ENCODE peak calls at places on chromosomes 6 and 20, in ten cellular contexts. One of them, this sample, is unnamed.

GRCh38 chr20:689947-690346 is 14.3 kb upstream of the SCRT2 start:
- DNase-seq in HepG2: no peak
- DNase-seq in GM23338: no peak
- DNase-seq in endothelial cell of umbilical vein: no peak
- DNase-seq in HCT116: no peak
- DNase-seq in transverse colon: no peak
- DNase-seq in SK-N-SH: no peak
- DNase-seq in sigmoid colon: no peak
- DNase-seq in HL-60: no peak
- DNase-seq in spleen: no peak
- DNase-seq in this sample: no peak

GRCh38 chr6:24778878-24779277 is 4.1 kb downstream of the GMNN start:
- DNase-seq in HepG2: no peak
- DNase-seq in GM23338: no peak
- DNase-seq in endothelial cell of umbilical vein: no peak
- DNase-seq in HCT116: no peak
- DNase-seq in transverse colon: no peak
- DNase-seq in SK-N-SH: no peak
- DNase-seq in sigmoid colon: no peak
- DNase-seq in HL-60: no peak
- DNase-seq in spleen: no peak
- DNase-seq in this sample: no peak

GRCh38 chr6:20877008-20877937 is 343.0 kb downstream of the CDKAL1 start:
- DNase-seq in HepG2: peak; percentile 93
- DNase-seq in GM23338: no peak
- DNase-seq in endothelial cell of umbilical vein: peak; percentile 94
- DNase-seq in HCT116: peak; percentile 95
- DNase-seq in transverse colon: peak; percentile 40
- DNase-seq in SK-N-SH: no peak
- DNase-seq in sigmoid colon: peak; percentile 69
- DNase-seq in HL-60: no peak
- DNase-seq in spleen: no peak
- DNase-seq in this sample: no peak

GRCh38 chr6:42226251-42227143 is 8.8 kb upstream of the MRPS10 start:
- DNase-seq in HepG2: peak; percentile 79
- DNase-seq in GM23338: no peak
- DNase-seq in endothelial cell of umbilical vein: no peak
- DNase-seq in HCT116: peak; percentile 98
- DNase-seq in transverse colon: peak; percentile 71
- DNase-seq in SK-N-SH: no peak
- DNase-seq in sigmoid colon: no peak
- DNase-seq in HL-60: no peak
- DNase-seq in spleen: no peak
- DNase-seq in this sample: peak; percentile 26

GRCh38 chr6:40369891-40370290 is 217.3 kb downstream of the LRFN2 start:
- DNase-seq in HepG2: no peak
- DNase-seq in GM23338: no peak
- DNase-seq in endothelial cell of umbilical vein: no peak
- DNase-seq in HCT116: no peak
- DNase-seq in transverse colon: no peak
- DNase-seq in SK-N-SH: no peak
- DNase-seq in sigmoid colon: no peak
- DNase-seq in HL-60: no peak
- DNase-seq in spleen: no peak
- DNase-seq in this sample: no peak

GRCh38 chr20:4171538-4172116 is 156.3 kb upstream of the RNF24 start:
- DNase-seq in HepG2: peak; percentile 98
- DNase-seq in GM23338: peak; percentile 41
- DNase-seq in endothelial cell of umbilical vein: peak; percentile 29
- DNase-seq in HCT116: no peak
- DNase-seq in transverse colon: no peak
- DNase-seq in SK-N-SH: peak; percentile 49
- DNase-seq in sigmoid colon: no peak
- DNase-seq in HL-60: no peak
- DNase-seq in spleen: no peak
- DNase-seq in this sample: no peak

GRCh38 chr6:56899311-56899710 is 55.6 kb upstream of the BEND6 start:
- DNase-seq in HepG2: no peak
- DNase-seq in GM23338: no peak
- DNase-seq in endothelial cell of umbilical vein: no peak
- DNase-seq in HCT116: no peak
- DNase-seq in transverse colon: no peak
- DNase-seq in SK-N-SH: no peak
- DNase-seq in sigmoid colon: peak; percentile 67
- DNase-seq in HL-60: no peak
- DNase-seq in spleen: no peak
- DNase-seq in this sample: peak; percentile 74

GRCh38 chr20:25495189-25495824 is 87.8 kb downstream of the GINS1 start:
- DNase-seq in HepG2: no peak
- DNase-seq in GM23338: no peak
- DNase-seq in endothelial cell of umbilical vein: no peak
- DNase-seq in HCT116: no peak
- DNase-seq in transverse colon: no peak
- DNase-seq in SK-N-SH: no peak
- DNase-seq in sigmoid colon: no peak
- DNase-seq in HL-60: no peak
- DNase-seq in spleen: no peak
- DNase-seq in this sample: no peak

GRCh38 chr6:159892053-159892452 is 1.3 kb downstream of the MAS1 start:
- DNase-seq in HepG2: no peak
- DNase-seq in GM23338: no peak
- DNase-seq in endothelial cell of umbilical vein: no peak
- DNase-seq in HCT116: no peak
- DNase-seq in transverse colon: no peak
- DNase-seq in SK-N-SH: no peak
- DNase-seq in sigmoid colon: no peak
- DNase-seq in HL-60: no peak
- DNase-seq in spleen: no peak
- DNase-seq in this sample: no peak
- H3K4me3 ChIP-seq in HepG2: no peak overlapping the region
- H3K4me3 ChIP-seq in GM23338: no peak overlapping the region
- H3K4me3 ChIP-seq in endothelial cell of umbilical vein: no peak overlapping the region
- H3K4me3 ChIP-seq in HCT116: no peak overlapping the region
- H3K4me3 ChIP-seq in transverse colon: no peak overlapping the region
- H3K4me3 ChIP-seq in SK-N-SH: no peak overlapping the region
- H3K4me3 ChIP-seq in sigmoid colon: no peak overlapping the region
- H3K4me3 ChIP-seq in HL-60: no peak overlapping the region
- H3K4me3 ChIP-seq in spleen: no peak overlapping the region
- H3K4me3 ChIP-seq in this sample: no peak overlapping the region

GRCh38 chr6:4023240-4023639 is 55.7 kb downstream of the FAM217A start:
- DNase-seq in HepG2: peak; percentile 37
- DNase-seq in GM23338: no peak
- DNase-seq in endothelial cell of umbilical vein: no peak
- DNase-seq in HCT116: no peak
- DNase-seq in transverse colon: no peak
- DNase-seq in SK-N-SH: no peak
- DNase-seq in sigmoid colon: no peak
- DNase-seq in HL-60: no peak
- DNase-seq in spleen: no peak
- DNase-seq in this sample: no peak

GRCh38 chr6:4020822-4021132 is 58.2 kb downstream of the FAM217A start:
- DNase-seq in HepG2: no peak
- DNase-seq in GM23338: no peak
- DNase-seq in endothelial cell of umbilical vein: no peak
- DNase-seq in HCT116: no peak
- DNase-seq in transverse colon: no peak
- DNase-seq in SK-N-SH: no peak
- DNase-seq in sigmoid colon: no peak
- DNase-seq in HL-60: no peak
- DNase-seq in spleen: no peak
- DNase-seq in this sample: no peak

GRCh38 chr6:4018194-4019111 is 60.5 kb downstream of the FAM217A start:
- DNase-seq in HepG2: peak; percentile 96
- DNase-seq in GM23338: peak; percentile 98
- DNase-seq in endothelial cell of umbilical vein: peak; percentile 94
- DNase-seq in HCT116: peak; percentile 94
- DNase-seq in transverse colon: peak; percentile 96
- DNase-seq in SK-N-SH: peak; percentile 93
- DNase-seq in sigmoid colon: peak; percentile 97
- DNase-seq in HL-60: peak; percentile 94
- DNase-seq in spleen: peak; percentile 99
- DNase-seq in this sample: peak; percentile 93

GRCh38 chr6:4021862-4022715 is 56.8 kb downstream of the FAM217A start:
- DNase-seq in HepG2: peak; percentile 41
- DNase-seq in GM23338: no peak
- DNase-seq in endothelial cell of umbilical vein: peak; percentile 35
- DNase-seq in HCT116: no peak
- DNase-seq in transverse colon: no peak
- DNase-seq in SK-N-SH: no peak
- DNase-seq in sigmoid colon: no peak
- DNase-seq in HL-60: no peak
- DNase-seq in spleen: no peak
- DNase-seq in this sample: no peak

GRCh38 chr6:4021133-4021861 is 57.6 kb downstream of the FAM217A start:
- DNase-seq in HepG2: peak; percentile 98
- DNase-seq in GM23338: peak; percentile 98
- DNase-seq in endothelial cell of umbilical vein: peak; percentile 98
- DNase-seq in HCT116: peak; percentile 95
- DNase-seq in transverse colon: peak; percentile 96
- DNase-seq in SK-N-SH: peak; percentile 91
- DNase-seq in sigmoid colon: peak; percentile 98
- DNase-seq in HL-60: peak; percentile 93
- DNase-seq in spleen: peak; percentile 97
- DNase-seq in this sample: peak; percentile 95
- TF ChIP-seq POLR2AphosphoS5 in HepG2: peak; percentile 93
- TF ChIP-seq POLR2AphosphoS5 in GM23338: peak; percentile 89
- TF ChIP-seq POLR2AphosphoS5 in endothelial cell of umbilical vein: peak; percentile 70
- TF ChIP-seq POLR2AphosphoS5 in HCT116: peak; percentile 94
- TF ChIP-seq POLR2AphosphoS5 in transverse colon: peak; percentile 89
- TF ChIP-seq POLR2AphosphoS5 in SK-N-SH: peak; percentile 91
- TF ChIP-seq POLR2AphosphoS5 in sigmoid colon: peak; percentile 93
- TF ChIP-seq POLR2AphosphoS5 in HL-60: peak; percentile 91
- TF ChIP-seq POLR2AphosphoS5 in spleen: peak; percentile 93
- TF ChIP-seq POLR2AphosphoS5 in this sample: peak; percentile 95

GRCh38 chr6:43911354-43911624 is 141.3 kb downstream of the VEGFA start:
- DNase-seq in HepG2: no peak
- DNase-seq in GM23338: no peak
- DNase-seq in endothelial cell of umbilical vein: no peak
- DNase-seq in HCT116: no peak
- DNase-seq in transverse colon: no peak
- DNase-seq in SK-N-SH: no peak
- DNase-seq in sigmoid colon: no peak
- DNase-seq in HL-60: no peak
- DNase-seq in spleen: no peak
- DNase-seq in this sample: no peak

GRCh38 chr6:43909474-43910148 is 139.6 kb downstream of the VEGFA start:
- DNase-seq in HepG2: no peak
- DNase-seq in GM23338: no peak
- DNase-seq in endothelial cell of umbilical vein: no peak
- DNase-seq in HCT116: no peak
- DNase-seq in transverse colon: no peak
- DNase-seq in SK-N-SH: no peak
- DNase-seq in sigmoid colon: no peak
- DNase-seq in HL-60: no peak
- DNase-seq in spleen: no peak
- DNase-seq in this sample: no peak

GRCh38 chr6:43911625-43912577 is 141.9 kb downstream of the VEGFA start:
- DNase-seq in HepG2: peak; percentile 46
- DNase-seq in GM23338: peak; percentile 48
- DNase-seq in endothelial cell of umbilical vein: no peak
- DNase-seq in HCT116: no peak
- DNase-seq in transverse colon: no peak
- DNase-seq in SK-N-SH: no peak
- DNase-seq in sigmoid colon: no peak
- DNase-seq in HL-60: no peak
- DNase-seq in spleen: no peak
- DNase-seq in this sample: no peak

GRCh38 chr6:43910638-43911353 is 140.8 kb downstream of the VEGFA start:
- DNase-seq in HepG2: no peak
- DNase-seq in GM23338: no peak
- DNase-seq in endothelial cell of umbilical vein: no peak
- DNase-seq in HCT116: peak; percentile 73
- DNase-seq in transverse colon: no peak
- DNase-seq in SK-N-SH: no peak
- DNase-seq in sigmoid colon: no peak
- DNase-seq in HL-60: no peak
- DNase-seq in spleen: no peak
- DNase-seq in this sample: no peak

GRCh38 chr6:43910149-43910637 is 140.2 kb downstream of the VEGFA start:
- DNase-seq in HepG2: no peak
- DNase-seq in GM23338: no peak
- DNase-seq in endothelial cell of umbilical vein: no peak
- DNase-seq in HCT116: no peak
- DNase-seq in transverse colon: no peak
- DNase-seq in SK-N-SH: no peak
- DNase-seq in sigmoid colon: no peak
- DNase-seq in HL-60: no peak
- DNase-seq in spleen: no peak
- DNase-seq in this sample: no peak
- TF ChIP-seq CTCF in HepG2: no peak
- TF ChIP-seq CTCF in GM23338: no peak
- TF ChIP-seq CTCF in endothelial cell of umbilical vein: no peak
- TF ChIP-seq CTCF in HCT116: no peak
- TF ChIP-seq CTCF in transverse colon: no peak
- TF ChIP-seq CTCF in SK-N-SH: no peak
- TF ChIP-seq CTCF in sigmoid colon: no peak
- TF ChIP-seq CTCF in HL-60: no peak
- TF ChIP-seq CTCF in spleen: no peak
- TF ChIP-seq CTCF in this sample: no peak

GRCh38 chr6:1612386-1612893 is 2.7 kb downstream of the FOXC1 start:
- DNase-seq in HepG2: no peak
- DNase-seq in GM23338: no peak
- DNase-seq in endothelial cell of umbilical vein: peak; percentile 48
- DNase-seq in HCT116: no peak
- DNase-seq in transverse colon: no peak
- DNase-seq in SK-N-SH: no peak
- DNase-seq in sigmoid colon: no peak
- DNase-seq in HL-60: no peak
- DNase-seq in spleen: no peak
- DNase-seq in this sample: no peak

GRCh38 chr6:1610497-1611321 is 994 bp downstream of the FOXC1 start:
- DNase-seq in HepG2: peak; percentile 27
- DNase-seq in GM23338: peak; percentile 52
- DNase-seq in endothelial cell of umbilical vein: peak; percentile 56
- DNase-seq in HCT116: no peak
- DNase-seq in transverse colon: no peak
- DNase-seq in SK-N-SH: no peak
- DNase-seq in sigmoid colon: peak; percentile 71
- DNase-seq in HL-60: no peak
- DNase-seq in spleen: no peak
- DNase-seq in this sample: no peak

GRCh38 chr6:1611322-1611571 is 1.5 kb downstream of the FOXC1 start:
- DNase-seq in HepG2: no peak
- DNase-seq in GM23338: peak; percentile 53
- DNase-seq in endothelial cell of umbilical vein: peak; percentile 19
- DNase-seq in HCT116: no peak
- DNase-seq in transverse colon: no peak
- DNase-seq in SK-N-SH: peak; percentile 86
- DNase-seq in sigmoid colon: no peak
- DNase-seq in HL-60: no peak
- DNase-seq in spleen: no peak
- DNase-seq in this sample: no peak

GRCh38 chr6:1612902-1613301 is 3.2 kb downstream of the FOXC1 start:
- DNase-seq in HepG2: no peak
- DNase-seq in GM23338: no peak
- DNase-seq in endothelial cell of umbilical vein: peak; percentile 61
- DNase-seq in HCT116: no peak
- DNase-seq in transverse colon: no peak
- DNase-seq in SK-N-SH: no peak
- DNase-seq in sigmoid colon: no peak
- DNase-seq in HL-60: no peak
- DNase-seq in spleen: no peak
- DNase-seq in this sample: no peak

DNA sequence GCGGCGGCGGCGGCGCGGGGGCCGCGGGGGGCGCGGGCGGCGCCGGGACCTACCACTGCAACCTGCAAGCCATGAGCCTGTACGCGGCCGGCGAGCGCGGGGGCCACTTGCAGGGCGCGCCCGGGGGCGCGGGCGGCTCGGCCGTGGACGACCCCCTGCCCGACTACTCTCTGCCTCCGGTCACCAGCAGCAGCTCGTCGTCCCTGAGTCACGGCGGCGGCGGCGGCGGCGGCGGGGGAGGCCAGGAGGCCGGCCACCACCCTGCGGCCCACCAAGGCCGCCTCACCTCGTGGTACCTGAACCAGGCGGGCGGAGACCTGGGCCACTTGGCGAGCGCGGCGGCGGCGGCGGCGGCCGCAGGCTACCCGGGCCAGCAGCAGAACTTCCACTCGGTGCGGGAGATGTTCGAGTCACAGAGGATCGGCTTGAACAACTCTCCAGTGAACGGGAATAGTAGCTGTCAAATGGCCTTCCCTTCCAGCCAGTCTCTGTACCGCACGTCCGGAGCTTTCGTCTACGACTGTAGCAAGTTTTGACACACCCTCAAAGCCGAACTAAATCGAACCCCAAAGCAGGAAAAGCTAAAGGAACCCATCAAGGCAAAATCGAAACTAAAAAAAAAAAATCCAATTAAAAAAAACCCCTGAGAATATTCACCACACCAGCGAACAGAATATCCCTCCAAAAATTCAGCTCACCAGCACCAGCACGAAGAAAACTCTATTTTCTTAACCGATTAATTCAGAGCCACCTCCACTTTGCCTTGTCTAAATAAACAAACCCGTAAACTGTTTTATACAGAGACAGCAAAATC is 2.1 kb downstream of the FOXC1 start:
- DNase-seq in HepG2: peak; percentile 35
- DNase-seq in GM23338: peak; percentile 49
- DNase-seq in endothelial cell of umbilical vein: peak; percentile 52
- DNase-seq in HCT116: no peak
- DNase-seq in transverse colon: no peak
- DNase-seq in SK-N-SH: no peak
- DNase-seq in sigmoid colon: no peak
- DNase-seq in HL-60: no peak
- DNase-seq in spleen: no peak
- DNase-seq in this sample: no peak
- H3K4me3 ChIP-seq in HepG2: peak overlapping the region; percentile 73
- H3K4me3 ChIP-seq in GM23338: peak overlapping the region; percentile 46
- H3K4me3 ChIP-seq in endothelial cell of umbilical vein: peak overlapping the region; percentile 89
- H3K4me3 ChIP-seq in HCT116: peak overlapping the region; percentile 79
- H3K4me3 ChIP-seq in transverse colon: peak overlapping the region; percentile 54
- H3K4me3 ChIP-seq in SK-N-SH: peak overlapping the region; percentile 70
- H3K4me3 ChIP-seq in sigmoid colon: peak overlapping the region; percentile 49
- H3K4me3 ChIP-seq in HL-60: peak overlapping the region; percentile 31
- H3K4me3 ChIP-seq in spleen: peak overlapping the region; percentile 27
- H3K4me3 ChIP-seq in this sample: peak overlapping the region; percentile 51